ENCODE peak calls at places on chromosomes 6 and 20, in five cellular contexts. H, E, A, N and U are unnamed samples. For H3K4me1, the result is how much of the 10 kb centered on the place peaks cover.

GRCh38 chr6:67210450-67210849 is 1424.6 kb upstream of the ADGRB3 start:
- DNase-seq in H (no peak), E (no peak), A (no peak), N (no peak), U (no peak)

GRCh38 chr20:33668087-33668790 is 1.5 kb downstream of the ACTL10 start:
- DNase-seq in E (no peak), N (peak), H (peak), A (peak), U (no peak)

GRCh38 chr6:151391021-151391470 is 313 bp downstream of the ZBTB2 start:
- DNase-seq in A (peak), N (peak), E (peak), H (peak), U (peak)

GRCh38 chr6:144252289-144252688 is 32.8 kb upstream of the UTRN start:
- DNase-seq in E (no peak), A (no peak), N (no peak), H (no peak), U (no peak)

GRCh38 chr6:2919886-2920285 is 16.8 kb upstream of the SERPINB9 start:
- DNase-seq in N (no peak), H (no peak), A (no peak), E (no peak), U (no peak)

GRCh38 chr20:49641683-49642649 is 71.7 kb downstream of the B4GALT5 start:
- DNase-seq in A (peak), E (no peak), H (no peak), N (no peak), U (peak)

GRCh38 chr20:35117148-35117547 is 24.5 kb upstream of the TRPC4AP start:
- DNase-seq in N (no peak), E (no peak), A (no peak), H (no peak), U (no peak)

GRCh38 chr6:130033999-130034814 is 15.8 kb downstream of the L3MBTL3 start:
- DNase-seq in H (no peak), E (no peak), N (no peak), A (no peak), U (peak)

GRCh38 chr20:24388828-24389325 is 80.6 kb upstream of the SYNDIG1 start:
- DNase-seq in E (no peak), H (no peak), A (no peak), N (no peak), U (no peak)

GRCh38 chr6:43708857-43709653 is 21.5 kb upstream of the MRPS18A start:
- DNase-seq in H (peak), A (no peak), E (no peak), N (peak), U (no peak)

GRCh38 chr20:63372971-63373885 is 12.1 kb upstream of the CHRNA4 start:
- DNase-seq in A (no peak), H (no peak), N (no peak), E (no peak), U (no peak)

GRCh38 chr6:162684033-162684432 is 43.5 kb downstream of the PRKN start:
- DNase-seq in A (no peak), H (no peak), E (no peak), N (no peak), U (no peak)

GRCh38 chr6:88807622-88808021 is 155.8 kb downstream of the RNGTT start:
- DNase-seq in N (no peak), E (no peak), H (no peak), A (no peak), U (no peak)

GRCh38 chr6:95280690-95281273 is 296.6 kb upstream of the MANEA start:
- DNase-seq in A (no peak), E (no peak), H (no peak), N (no peak), U (no peak)

GRCh38 chr20:49627329-49627761 is 59.4 kb upstream of the PTGIS start:
- DNase-seq in H (no peak), A (peak), E (no peak), N (no peak), U (peak)

GRCh38 chr20:44208770-44209169 is 1.8 kb downstream of the OSER1 start:
- DNase-seq in A (no peak), H (no peak), E (no peak), N (no peak), U (no peak)
- H3K4me3 ChIP-seq in A (peak), H (peak), E (peak), N (peak), U (peak)

GRCh38 chr6:16318538-16318937 is 80.2 kb downstream of the GMPR start:
- DNase-seq in E (no peak), H (no peak), N (no peak), A (no peak), U (no peak)

GRCh38 chr6:16321341-16321710 is 82.9 kb downstream of the GMPR start:
- DNase-seq in H (no peak), E (no peak), A (no peak), N (no peak), U (no peak)

GRCh38 chr6:16320533-16321340 is 82.3 kb downstream of the GMPR start:
- DNase-seq in H (no peak), E (peak), N (no peak), A (no peak), U (no peak)

GRCh38 chr6:16319813-16320532 is 81.6 kb downstream of the GMPR start:
- DNase-seq in A (peak), N (peak), H (peak), E (peak), U (peak)

DNA sequence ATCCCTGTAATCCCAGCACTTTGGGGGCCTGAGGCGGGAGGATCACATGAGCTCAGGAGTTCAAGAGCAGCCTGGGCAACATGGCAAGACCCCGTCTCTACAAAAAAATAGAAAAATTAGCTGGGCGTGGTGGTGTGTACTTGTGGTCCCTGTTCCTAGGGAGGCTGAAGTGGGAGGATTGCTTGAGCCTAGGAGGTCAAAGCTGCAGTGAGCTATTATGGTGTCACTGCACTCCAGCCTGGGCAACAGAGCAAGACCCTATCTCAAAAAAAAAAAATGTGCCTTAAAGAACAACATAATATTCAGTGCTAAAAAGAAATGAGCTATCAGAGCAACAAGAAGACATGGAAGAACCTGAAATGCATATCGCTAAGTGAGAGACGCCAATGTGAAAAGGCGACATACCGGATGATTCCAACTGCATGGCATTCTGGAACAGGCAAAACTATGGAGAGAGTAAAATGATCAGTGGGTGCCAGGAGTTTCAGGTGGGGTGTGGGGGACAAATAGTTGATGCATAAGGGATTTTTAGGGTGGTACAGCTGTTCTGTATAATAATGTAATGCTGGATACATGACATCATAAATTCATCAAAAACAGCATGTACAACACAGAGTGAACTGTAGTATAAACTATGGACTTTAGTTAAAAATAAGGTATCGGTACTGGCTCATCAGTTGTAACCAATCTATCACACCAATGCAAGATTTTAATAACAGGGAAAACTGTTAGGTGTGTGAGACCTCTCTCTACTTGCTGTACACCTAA is 80.8 kb downstream of the GMPR start:
- DNase-seq in E (no peak), A (no peak), N (no peak), H (no peak), U (no peak)
- H3K4me1 ChIP-seq in E (half or more), A (half or more), N (under half), H (half or more), U (under half)

GRCh38 chr6:154736613-154737259 is 3.5 kb downstream of the SCAF8 start:
- DNase-seq in N (no peak), H (no peak), A (no peak), E (no peak), U (no peak)

GRCh38 chr6:154731296-154732218 is 1.7 kb upstream of the SCAF8 start:
- DNase-seq in H (no peak), E (no peak), N (no peak), A (no peak), U (no peak)

GRCh38 chr6:154733610-154734379 is 579 bp downstream of the SCAF8 start:
- DNase-seq in A (peak), E (peak), N (peak), H (peak), U (peak)

GRCh38 chr6:154732824-154733609 is at the start of gene SCAF8:
- DNase-seq in A (peak), N (peak), E (peak), H (peak), U (peak)

DNA sequence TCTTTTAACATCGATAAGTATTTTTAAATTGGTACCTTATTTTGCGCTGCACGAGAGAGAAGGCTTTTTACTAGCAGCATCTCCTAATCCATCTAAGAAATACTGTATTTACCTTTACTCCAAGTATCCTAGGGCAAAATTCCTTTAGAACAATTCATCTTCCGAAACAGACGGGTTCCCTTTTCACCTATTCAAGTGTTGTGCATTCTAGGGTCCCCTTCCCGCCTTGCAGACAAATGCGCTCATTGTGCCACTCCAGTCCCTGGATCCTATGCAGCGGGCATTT is 735 bp upstream of the SCAF8 start:
- DNase-seq in A (no peak), E (no peak), H (no peak), N (no peak), U (no peak)
- H3K27ac ChIP-seq in A (peak), E (peak), H (peak), N (no peak), U (no peak)

DNA sequence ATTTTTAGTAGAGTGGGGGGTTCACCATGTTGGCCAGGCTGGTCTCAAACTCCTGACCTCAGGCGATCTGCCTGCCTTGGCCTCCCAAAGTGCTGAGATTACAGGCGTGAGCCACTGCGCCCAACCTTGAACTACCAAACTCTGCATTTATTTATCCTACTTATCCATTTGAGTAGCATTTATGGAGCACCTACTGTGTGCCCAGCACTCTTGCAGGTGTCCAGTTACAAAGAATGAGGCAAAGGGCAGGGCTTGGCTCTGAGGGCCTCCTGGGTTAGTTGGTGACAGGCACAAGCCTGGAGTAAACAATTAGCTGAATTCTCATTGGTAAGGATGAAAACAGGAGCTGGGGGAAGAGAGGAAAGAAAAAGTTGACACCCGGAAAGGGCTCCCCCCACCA is 93.4 kb upstream of the FOXP4 start:
- DNase-seq in E (no peak), H (no peak), A (no peak), N (peak), U (no peak)
- H3K4me3 ChIP-seq in E (no peak), H (no peak), A (no peak), N (no peak), U (no peak)

GRCh38 chr6:25178336-25178735 is 100.8 kb upstream of the CARMIL1 start:
- DNase-seq in N (no peak), H (no peak), A (no peak), E (no peak), U (no peak)

GRCh38 chr6:25179051-25179778 is 100.0 kb upstream of the CARMIL1 start:
- DNase-seq in E (no peak), H (no peak), A (no peak), N (no peak), U (no peak)

GRCh38 chr6:25175656-25176055 is 103.5 kb upstream of the CARMIL1 start:
- DNase-seq in A (no peak), N (no peak), H (no peak), E (no peak), U (no peak)

GRCh38 chr6:25176466-25176865 is 102.7 kb upstream of the CARMIL1 start:
- DNase-seq in N (no peak), E (no peak), H (no peak), A (no peak), U (no peak)

DNA sequence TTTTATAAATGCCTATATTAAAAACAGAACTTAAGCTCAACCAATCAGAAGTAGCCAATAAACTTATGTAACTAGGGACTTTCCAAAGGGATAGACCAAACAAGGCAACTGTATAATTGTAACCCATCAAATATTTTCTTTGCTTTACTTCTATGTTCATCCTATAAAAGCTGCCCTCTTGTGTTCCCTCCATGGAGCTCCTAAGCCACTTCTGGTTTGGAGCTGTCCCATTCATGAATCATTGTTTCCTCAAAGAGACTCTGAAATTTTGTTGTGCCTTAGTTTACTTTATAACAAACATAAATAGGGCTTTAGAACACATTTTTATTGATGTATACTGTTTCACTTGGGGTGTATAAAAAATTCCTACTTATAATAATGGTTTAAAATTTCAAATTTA is 101.5 kb upstream of the CARMIL1 start:
- DNase-seq in A (no peak), N (no peak), E (no peak), H (no peak), U (no peak)
- H3K4me1 ChIP-seq in A (under half), N (under half), E (under half), H (under half), U (under half)

DNA sequence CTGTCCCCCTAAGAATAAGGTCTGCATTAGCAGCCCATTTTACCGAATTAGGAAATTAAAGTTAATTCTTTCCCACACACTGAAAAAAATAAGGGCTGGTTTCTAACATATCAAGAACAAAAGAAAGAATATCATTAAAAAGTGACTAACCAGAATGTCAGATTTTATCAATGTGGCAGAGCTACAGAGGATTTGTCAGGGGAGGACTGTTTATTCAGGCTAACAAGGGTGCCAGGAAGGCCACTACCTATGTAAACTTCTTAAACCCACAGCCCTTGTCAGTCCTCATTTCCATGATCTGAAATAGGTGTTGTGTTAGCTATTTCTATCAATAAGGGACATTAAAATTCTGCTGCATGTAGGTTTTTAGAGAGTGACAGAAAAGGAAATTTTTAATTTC is 76.4 kb downstream of the BACH2 start:
- DNase-seq in A (no peak), N (no peak), H (no peak), E (no peak), U (no peak)
- H3K27ac ChIP-seq in A (peak), N (no peak), H (peak), E (peak), U (no peak)

DNA sequence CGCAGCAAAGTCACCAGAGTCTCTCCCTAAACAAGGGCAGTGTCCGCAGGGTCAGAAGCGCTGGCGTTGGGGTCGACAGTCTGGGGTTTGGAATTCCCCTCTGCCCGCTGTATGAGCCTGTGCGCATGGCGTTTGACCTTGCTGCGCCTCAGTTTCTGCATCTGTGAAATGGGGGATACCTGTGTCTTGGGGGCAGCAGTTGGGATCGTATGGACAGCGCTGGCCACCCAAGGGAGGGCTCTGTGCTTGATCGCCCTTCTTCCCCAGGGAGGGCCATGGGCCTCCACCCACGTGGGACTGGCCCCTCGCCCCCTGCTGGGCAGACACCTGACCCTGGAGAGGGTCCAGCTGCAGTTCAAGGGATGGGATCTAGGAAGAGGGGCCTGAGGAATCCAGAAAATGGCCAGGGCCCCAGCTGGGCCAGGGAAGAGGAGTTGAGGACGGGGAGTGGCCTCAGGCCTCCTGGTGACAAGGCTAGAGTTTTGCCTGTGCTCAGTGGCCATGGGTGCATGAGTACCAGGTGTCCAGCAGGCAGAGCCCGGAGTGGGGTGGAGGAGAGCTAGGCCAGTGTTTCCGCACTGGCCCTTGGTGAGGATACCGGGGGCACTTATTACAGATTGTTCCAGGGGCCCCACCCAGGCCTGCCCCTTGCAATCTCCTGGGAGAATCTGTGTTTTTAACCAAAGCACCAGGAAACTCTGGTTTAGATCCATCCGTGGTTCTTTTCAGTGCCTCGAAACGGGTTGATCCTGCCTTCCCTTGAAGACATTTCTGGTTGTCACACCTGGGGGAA is 26.3 kb upstream of the PHACTR3 start:
- DNase-seq in N (no peak), H (no peak), A (no peak), E (no peak), U (no peak)
- H3K4me3 ChIP-seq in N (no peak), H (no peak), A (peak), E (no peak), U (no peak)

GRCh38 chr20:1840865-1841553 is 54.2 kb upstream of the SIRPA start:
- DNase-seq in A (no peak), E (no peak), H (no peak), N (no peak), U (no peak)
- H3K4me1 ChIP-seq in A (under half), E (under half), H (under half), N (under half), U (under half)